ENCODE peak calls at places on chromosomes 1 and 21, in seven cellular contexts. One of them, this sample, is unnamed.
A peak's percentile ranks its signal among the peaks of the same experiment; 100 is the strongest.

GRCh38 chr1:40641601-40642242 is 23.8 kb downstream of the RIMS3 start:
- DNase-seq in G401: no peak
- DNase-seq in stimulated activated CD4-positive, alpha-beta T cell treated with anti-CD3 and anti-CD28 coated beads, Interleukin-1b, Interleukin-23, amount 100 ng/mL, for 24 hours: no peak
- DNase-seq in HFFc6: no peak
- DNase-seq in astrocyte: no peak
- DNase-seq in dorsolateral prefrontal cortex: no peak
- DNase-seq in NCI-H2171 treated with DMSO at 0.1 percent for 48 hours: no peak
- DNase-seq in this sample: no peak

GRCh38 chr1:214615111-214615510 is 12.1 kb downstream of the CENPF start:
- DNase-seq in G401: no peak
- DNase-seq in stimulated activated CD4-positive, alpha-beta T cell treated with anti-CD3 and anti-CD28 coated beads, Interleukin-1b, Interleukin-23, amount 100 ng/mL, for 24 hours: no peak
- DNase-seq in HFFc6: no peak
- DNase-seq in astrocyte: peak; percentile 55
- DNase-seq in dorsolateral prefrontal cortex: no peak
- DNase-seq in NCI-H2171 treated with DMSO at 0.1 percent for 48 hours: no peak
- DNase-seq in this sample: no peak

GRCh38 chr1:220734571-220735326 is 13.4 kb upstream of the MTARC2 start:
- DNase-seq in G401: no peak
- DNase-seq in stimulated activated CD4-positive, alpha-beta T cell treated with anti-CD3 and anti-CD28 coated beads, Interleukin-1b, Interleukin-23, amount 100 ng/mL, for 24 hours: no peak
- DNase-seq in HFFc6: peak; percentile 63
- DNase-seq in astrocyte: peak; percentile 75
- DNase-seq in dorsolateral prefrontal cortex: no peak
- DNase-seq in NCI-H2171 treated with DMSO at 0.1 percent for 48 hours: peak; percentile 27
- DNase-seq in this sample: no peak

GRCh38 chr1:189619682-189620332 is 857.9 kb downstream of the BRINP3 start:
- DNase-seq in G401: no peak
- DNase-seq in stimulated activated CD4-positive, alpha-beta T cell treated with anti-CD3 and anti-CD28 coated beads, Interleukin-1b, Interleukin-23, amount 100 ng/mL, for 24 hours: no peak
- DNase-seq in HFFc6: peak; percentile 0
- DNase-seq in astrocyte: peak; percentile 91
- DNase-seq in dorsolateral prefrontal cortex: no peak
- DNase-seq in NCI-H2171 treated with DMSO at 0.1 percent for 48 hours: peak; percentile 64
- DNase-seq in this sample: no peak

GRCh38 chr1:45622267-45622890 is 1.5 kb downstream of the CCDC17 start:
- DNase-seq in G401: no peak
- DNase-seq in stimulated activated CD4-positive, alpha-beta T cell treated with anti-CD3 and anti-CD28 coated beads, Interleukin-1b, Interleukin-23, amount 100 ng/mL, for 24 hours: no peak
- DNase-seq in HFFc6: no peak
- DNase-seq in astrocyte: no peak
- DNase-seq in dorsolateral prefrontal cortex: no peak
- DNase-seq in NCI-H2171 treated with DMSO at 0.1 percent for 48 hours: no peak
- DNase-seq in this sample: no peak

GRCh38 chr1:81458186-81458585 is 342.5 kb upstream of the ADGRL2 start:
- DNase-seq in G401: no peak
- DNase-seq in stimulated activated CD4-positive, alpha-beta T cell treated with anti-CD3 and anti-CD28 coated beads, Interleukin-1b, Interleukin-23, amount 100 ng/mL, for 24 hours: no peak
- DNase-seq in HFFc6: no peak
- DNase-seq in astrocyte: no peak
- DNase-seq in dorsolateral prefrontal cortex: no peak
- DNase-seq in NCI-H2171 treated with DMSO at 0.1 percent for 48 hours: no peak
- DNase-seq in this sample: no peak

GRCh38 chr1:177229781-177230180 is 59.0 kb downstream of the BRINP2 start:
- DNase-seq in G401: no peak
- DNase-seq in stimulated activated CD4-positive, alpha-beta T cell treated with anti-CD3 and anti-CD28 coated beads, Interleukin-1b, Interleukin-23, amount 100 ng/mL, for 24 hours: no peak
- DNase-seq in HFFc6: no peak
- DNase-seq in astrocyte: no peak
- DNase-seq in dorsolateral prefrontal cortex: peak; percentile 60
- DNase-seq in NCI-H2171 treated with DMSO at 0.1 percent for 48 hours: no peak
- DNase-seq in this sample: no peak

GRCh38 chr21:45529785-45530422 is 12.3 kb downstream of the SLC19A1 start:
- DNase-seq in G401: no peak
- DNase-seq in stimulated activated CD4-positive, alpha-beta T cell treated with anti-CD3 and anti-CD28 coated beads, Interleukin-1b, Interleukin-23, amount 100 ng/mL, for 24 hours: no peak
- DNase-seq in HFFc6: no peak
- DNase-seq in astrocyte: no peak
- DNase-seq in dorsolateral prefrontal cortex: no peak
- DNase-seq in NCI-H2171 treated with DMSO at 0.1 percent for 48 hours: no peak
- DNase-seq in this sample: no peak

GRCh38 chr1:6809461-6809860 is 24.2 kb downstream of the CAMTA1 start:
- DNase-seq in G401: no peak
- DNase-seq in stimulated activated CD4-positive, alpha-beta T cell treated with anti-CD3 and anti-CD28 coated beads, Interleukin-1b, Interleukin-23, amount 100 ng/mL, for 24 hours: no peak
- DNase-seq in HFFc6: no peak
- DNase-seq in astrocyte: no peak
- DNase-seq in dorsolateral prefrontal cortex: no peak
- DNase-seq in NCI-H2171 treated with DMSO at 0.1 percent for 48 hours: no peak
- DNase-seq in this sample: no peak

GRCh38 chr1:180857947-180858768 is 54.5 kb upstream of the KIAA1614 start:
- DNase-seq in G401: no peak
- DNase-seq in stimulated activated CD4-positive, alpha-beta T cell treated with anti-CD3 and anti-CD28 coated beads, Interleukin-1b, Interleukin-23, amount 100 ng/mL, for 24 hours: no peak
- DNase-seq in HFFc6: peak; percentile 15
- DNase-seq in astrocyte: no peak
- DNase-seq in dorsolateral prefrontal cortex: no peak
- DNase-seq in NCI-H2171 treated with DMSO at 0.1 percent for 48 hours: no peak
- DNase-seq in this sample: no peak

GRCh38 chr1:100868364-100868995 is 26.2 kb downstream of the EXTL2 start:
- DNase-seq in G401: peak; percentile 39
- DNase-seq in stimulated activated CD4-positive, alpha-beta T cell treated with anti-CD3 and anti-CD28 coated beads, Interleukin-1b, Interleukin-23, amount 100 ng/mL, for 24 hours: no peak
- DNase-seq in HFFc6: peak; percentile 62
- DNase-seq in astrocyte: peak; percentile 32
- DNase-seq in dorsolateral prefrontal cortex: no peak
- DNase-seq in NCI-H2171 treated with DMSO at 0.1 percent for 48 hours: peak; percentile 48
- DNase-seq in this sample: peak; percentile 34

GRCh38 chr1:27536767-27537166 is 46.8 kb upstream of the WASF2 start:
- DNase-seq in G401: peak; percentile 76
- DNase-seq in stimulated activated CD4-positive, alpha-beta T cell treated with anti-CD3 and anti-CD28 coated beads, Interleukin-1b, Interleukin-23, amount 100 ng/mL, for 24 hours: no peak
- DNase-seq in HFFc6: peak; percentile 78
- DNase-seq in astrocyte: peak; percentile 88
- DNase-seq in dorsolateral prefrontal cortex: peak; percentile 80
- DNase-seq in NCI-H2171 treated with DMSO at 0.1 percent for 48 hours: no peak
- DNase-seq in this sample: peak; percentile 72

This sample was measured in cerebellar cortex.